ENCODE peak calls at places on chromosome 9, in six cellular contexts. C is GM04504, R is NCI-H1436, B is thyroid gland, V is foreskin fibroblast, K is suprapubic skin. O is an unnamed sample.

GRCh38 chr9:88464851-88465250 is 70.1 kb upstream of the NXNL2 start:
- DNase-seq in C (no peak), R (no peak), B (no peak), V (peak; percentile 26), K (no peak), O (no peak)

GRCh38 chr9:34633851-34634550 is 3.6 kb downstream of the SIGMAR1 start:
- DNase-seq in C (no peak), R (peak; percentile 36), B (peak; percentile 68), V (peak; percentile 45), K (no peak), O (no peak)

GRCh38 chr9:109912082-109912581 is 132.1 kb downstream of the PALM2AKAP2 start:
- DNase-seq in C (no peak), R (no peak), B (no peak), V (peak; percentile 75), K (no peak), O (peak; percentile 73)

GRCh38 chr9:71120439-71121247 is 778 bp downstream of the TRPM3 start:
- DNase-seq in C (no peak), R (no peak), B (no peak), V (no peak), K (no peak), O (no peak)

GRCh38 chr9:129483467-129484324 is 137.2 kb downstream of the C9orf50 start:
- DNase-seq in C (peak; percentile 89), R (no peak), B (peak; percentile 98), V (peak; percentile 87), K (peak; percentile 96), O (no peak)

GRCh38 chr9:128323192-128323730 is 622 bp downstream of the COQ4 start:
- DNase-seq in C (no peak), R (no peak), B (no peak), V (no peak), K (no peak), O (no peak)

GRCh38 chr9:37025381-37026084 is 8.5 kb downstream of the PAX5 start:
- DNase-seq in C (no peak), R (no peak), B (no peak), V (no peak), K (no peak), O (no peak)

GRCh38 chr9:86452194-86452828 is 98.1 kb upstream of the TUT7 start:
- DNase-seq in C (no peak), R (no peak), B (no peak), V (peak; percentile 16), K (no peak), O (no peak)

GRCh38 chr9:112377087-112377486 is 2.8 kb upstream of the HSDL2 start:
- DNase-seq in C (no peak), R (no peak), B (peak; percentile 21), V (no peak), K (no peak), O (no peak)

GRCh38 chr9:8745347-8745746 is 945.8 kb upstream of the DMAC1 start:
- DNase-seq in C (no peak), R (no peak), B (no peak), V (no peak), K (no peak), O (no peak)

GRCh38 chr9:114271556-114272510 is 51.1 kb upstream of the ORM1 start:
- DNase-seq in C (no peak), R (no peak), B (peak; percentile 55), V (no peak), K (peak; percentile 45), O (no peak)

GRCh38 chr9:135090547-135090946 is 3.1 kb downstream of the OLFM1 start:
- DNase-seq in C (no peak), R (no peak), B (no peak), V (no peak), K (no peak), O (no peak)

GRCh38 chr9:89497181-89497963 is 541 bp downstream of the SEMA4D start:
- DNase-seq in C (no peak), R (no peak), B (peak; percentile 56), V (no peak), K (no peak), O (no peak)

GRCh38 chr9:76516350-76516749 is 57.4 kb downstream of the GCNT1 start:
- DNase-seq in C (no peak), R (no peak), B (peak; percentile 49), V (no peak), K (no peak), O (no peak)

GRCh38 chr9:93290495-93291434 is 106.8 kb downstream of the WNK2 start:
- DNase-seq in C (no peak), R (no peak), B (no peak), V (no peak), K (no peak), O (no peak)

GRCh38 chr9:89750117-89750551 is 145.3 kb downstream of the GADD45G start:
- DNase-seq in C (no peak), R (no peak), B (no peak), V (no peak), K (no peak), O (no peak)

GRCh38 chr9:132407196-132407595 is 556 bp upstream of the TTF1 start:
- DNase-seq in C (no peak), R (no peak), B (no peak), V (no peak), K (no peak), O (no peak)

GRCh38 chr9:118640836-118641557 is 728.2 kb downstream of the BRINP1 start:
- DNase-seq in C (no peak), R (no peak), B (peak; percentile 26), V (no peak), K (no peak), O (no peak)

GRCh38 chr9:96382175-96382574 is 1.3 kb downstream of the SLC35D2 start:
- DNase-seq in C (no peak), R (no peak), B (no peak), V (no peak), K (no peak), O (no peak)

GRCh38 chr9:90766736-90767135 is 34.9 kb upstream of the SYK start:
- DNase-seq in C (no peak), R (no peak), B (no peak), V (no peak), K (no peak), O (no peak)

GRCh38 chr9:14423816-14424261 is 109.9 kb upstream of the NFIB start:
- DNase-seq in C (peak; percentile 12), R (no peak), B (no peak), V (peak; percentile 76), K (no peak), O (no peak)

GRCh38 chr9:78601957-78602565 is 305.1 kb downstream of the PSAT1 start:
- DNase-seq in C (no peak), R (peak; percentile 79), B (peak; percentile 5), V (no peak), K (no peak), O (no peak)

GRCh38 chr9:133303266-133304157 is 28.5 kb upstream of the ABO start:
- DNase-seq in C (no peak), R (no peak), B (no peak), V (no peak), K (no peak), O (no peak)

GRCh38 chr9:5920860-5921328 is 30.2 kb downstream of the MLANA start:
- DNase-seq in C (peak; percentile 16), R (no peak), B (no peak), V (peak; percentile 12), K (no peak), O (peak; percentile 24)

GRCh38 chr9:32579706-32580331 is 6.9 kb upstream of the NDUFB6 start:
- DNase-seq in C (no peak), R (peak; percentile 51), B (peak; percentile 69), V (peak; percentile 35), K (peak; percentile 74), O (no peak)

O was measured in GM04503.